ENCODE peak calls at places on chromosomes 5 and 9, in five cellular contexts. O is bronchial epithelial cell, Q is lower lobe of right lung, E is tibial artery, V is AG04449. K is an unnamed sample.

GRCh38 chr5:96582343-96582742 is 79.8 kb upstream of the CAST start:
- DNase-seq in O (peak), Q (no peak), E (no peak), V (no peak), K (peak)

GRCh38 chr9:130058154-130058553 is 4.4 kb downstream of the GPR107 start:
- DNase-seq in O (no peak), Q (no peak), E (no peak), V (no peak), K (no peak)

GRCh38 chr9:99184073-99184426 is 37.7 kb downstream of the ALG2 start:
- DNase-seq in O (no peak), Q (peak), E (peak), V (no peak), K (no peak)

GRCh38 chr5:168826292-168826725 is 247.1 kb upstream of the PANK3 start:
- DNase-seq in O (no peak), Q (no peak), E (no peak), V (no peak), K (no peak)

GRCh38 chr5:132226516-132227234 is 978 bp downstream of the P4HA2 start:
- DNase-seq in O (no peak), Q (no peak), E (no peak), V (no peak), K (peak)

GRCh38 chr5:120446068-120446492 is 18.0 kb upstream of the PRR16 start:
- DNase-seq in O (peak), Q (no peak), E (no peak), V (peak), K (peak)

GRCh38 chr5:160039810-160040470 is 31.0 kb downstream of the TTC1 start:
- DNase-seq in O (peak), Q (no peak), E (no peak), V (no peak), K (no peak)

GRCh38 chr9:10050016-10050415 is 562.8 kb downstream of the PTPRD start:
- DNase-seq in O (peak), Q (no peak), E (no peak), V (no peak), K (peak)

GRCh38 chr9:106287108-106287631 is 575.8 kb upstream of the ZNF462 start:
- DNase-seq in O (peak), Q (no peak), E (no peak), V (no peak), K (no peak)

GRCh38 chr5:6443326-6443725 is 5.3 kb upstream of the UBE2QL1 start:
- DNase-seq in O (no peak), Q (no peak), E (no peak), V (no peak), K (no peak)

GRCh38 chr5:139829471-139829870 is 33.9 kb downstream of the PSD2 start:
- DNase-seq in O (no peak), Q (no peak), E (no peak), V (no peak), K (no peak)

GRCh38 chr9:95494416-95495371 is 22.1 kb downstream of the PTCH1 start:
- DNase-seq in O (no peak), Q (peak), E (no peak), V (no peak), K (peak)

GRCh38 chr5:74105126-74105780 is 479.3 kb downstream of the ARHGEF28 start:
- DNase-seq in O (no peak), Q (no peak), E (no peak), V (no peak), K (no peak)

GRCh38 chr5:149271195-149271716 is 403 bp upstream of the AFAP1L1 start:
- DNase-seq in O (peak), Q (no peak), E (no peak), V (no peak), K (no peak)

GRCh38 chr9:121498487-121499176 is 1.0 kb downstream of the GGTA1 start:
- DNase-seq in O (peak), Q (peak), E (peak), V (no peak), K (no peak)

GRCh38 chr9:98916660-98917059 is 27.0 kb upstream of the COL15A1 start:
- DNase-seq in O (no peak), Q (no peak), E (no peak), V (no peak), K (peak)

GRCh38 chr9:132357764-132358163 is 3.0 kb upstream of the SETX start:
- DNase-seq in O (no peak), Q (no peak), E (no peak), V (no peak), K (no peak)

GRCh38 chr5:53482717-53483638 is 2.5 kb downstream of the FST start:
- DNase-seq in O (no peak), Q (peak), E (peak), V (no peak), K (no peak)

GRCh38 chr5:80569961-80570786 is at the start of gene ANKRD34B:
- DNase-seq in O (no peak), Q (peak), E (no peak), V (no peak), K (no peak)

GRCh38 chr9:127904518-127904887 is 5.1 kb upstream of the ST6GALNAC6 start:
- DNase-seq in O (peak), Q (peak), E (peak), V (no peak), K (no peak)

GRCh38 chr5:10604975-10605374 is 41.1 kb downstream of the ANKRD33B start:
- DNase-seq in O (no peak), Q (no peak), E (peak), V (no peak), K (no peak)

GRCh38 chr5:170333161-170333909 is 35.8 kb upstream of the LCP2 start:
- DNase-seq in O (no peak), Q (peak), E (no peak), V (no peak), K (no peak)

GRCh38 chr9:101738566-101739183 is at the start of gene GRIN3A:
- DNase-seq in O (no peak), Q (peak), E (no peak), V (no peak), K (no peak)

GRCh38 chr5:65832603-65833228 is 93.7 kb upstream of the ERBIN start:
- DNase-seq in O (peak), Q (no peak), E (no peak), V (no peak), K (no peak)

GRCh38 chr5:173423452-173424117 is 95.4 kb upstream of the STC2 start:
- DNase-seq in O (no peak), Q (no peak), E (no peak), V (no peak), K (no peak)

GRCh38 chr5:111143910-111144309 is 51.8 kb downstream of the WDR36 start:
- DNase-seq in O (peak), Q (no peak), E (no peak), V (peak), K (peak)

GRCh38 chr9:132575811-132576210 is 6.6 kb upstream of the BARHL1 start:
- DNase-seq in O (no peak), Q (no peak), E (no peak), V (no peak), K (no peak)

GRCh38 chr9:12972608-12973589 is 198.1 kb downstream of the LURAP1L start:
- DNase-seq in O (no peak), Q (no peak), E (no peak), V (no peak), K (peak)

GRCh38 chr5:122170630-122171029 is 41.3 kb downstream of the ZNF474 start:
- DNase-seq in O (peak), Q (no peak), E (no peak), V (no peak), K (peak)

GRCh38 chr9:96062854-96063253 is 187.4 kb downstream of the ERCC6L2 start:
- DNase-seq in O (no peak), Q (no peak), E (no peak), V (no peak), K (no peak)

GRCh38 chr5:133382661-133383579 is 229.4 kb downstream of the FSTL4 start:
- DNase-seq in O (no peak), Q (no peak), E (peak), V (no peak), K (no peak)

GRCh38 chr5:42720242-42720641 is 36.4 kb upstream of the CCDC152 start:
- DNase-seq in O (no peak), Q (no peak), E (no peak), V (no peak), K (no peak)

GRCh38 chr5:132176543-132176945 is 51.1 kb downstream of the P4HA2 start:
- DNase-seq in O (no peak), Q (no peak), E (no peak), V (no peak), K (no peak)

GRCh38 chr9:32524558-32525461 is 1.2 kb downstream of the RIGI start:
- DNase-seq in O (peak), Q (no peak), E (no peak), V (no peak), K (peak)

GRCh38 chr5:173833200-173833599 is 54.9 kb upstream of the CPEB4 start:
- DNase-seq in O (no peak), Q (no peak), E (no peak), V (no peak), K (peak)

GRCh38 chr5:39447968-39448367 is 23.2 kb upstream of the DAB2 start:
- DNase-seq in O (peak), Q (no peak), E (no peak), V (no peak), K (peak)

GRCh38 chr9:32550046-32550608 is 2.0 kb upstream of the SMIM27 start:
- DNase-seq in O (peak), Q (no peak), E (no peak), V (no peak), K (peak)

GRCh38 chr9:70137577-70137976 is 93.9 kb downstream of the MAMDC2 start:
- DNase-seq in O (no peak), Q (no peak), E (no peak), V (no peak), K (no peak)

DNA sequence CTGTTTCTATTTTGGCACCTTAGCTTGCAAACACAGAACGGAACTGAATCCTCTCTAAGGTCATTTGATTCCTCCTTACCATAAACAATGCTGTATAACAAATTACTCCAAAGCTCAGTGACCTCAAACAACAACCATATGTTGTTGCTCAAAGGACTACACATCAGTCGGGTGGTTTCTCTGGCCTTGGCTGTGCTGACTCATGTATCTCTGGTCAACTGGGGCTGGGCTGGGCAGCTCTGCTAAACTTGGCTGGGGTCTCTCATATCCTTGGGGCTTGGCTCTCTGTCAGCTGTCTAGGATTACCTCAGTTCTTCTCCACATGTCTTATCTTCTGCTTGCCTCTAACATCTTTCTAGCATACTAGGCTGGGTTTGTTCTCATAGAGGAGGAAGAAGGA is 86.4 kb downstream of the GALNT10 start:
- DNase-seq in O (no peak), Q (no peak), E (no peak), V (peak), K (peak)
- H3K4me3 ChIP-seq in O (no peak), Q (no peak), E (no peak), V (no peak), K (no peak)

DNA sequence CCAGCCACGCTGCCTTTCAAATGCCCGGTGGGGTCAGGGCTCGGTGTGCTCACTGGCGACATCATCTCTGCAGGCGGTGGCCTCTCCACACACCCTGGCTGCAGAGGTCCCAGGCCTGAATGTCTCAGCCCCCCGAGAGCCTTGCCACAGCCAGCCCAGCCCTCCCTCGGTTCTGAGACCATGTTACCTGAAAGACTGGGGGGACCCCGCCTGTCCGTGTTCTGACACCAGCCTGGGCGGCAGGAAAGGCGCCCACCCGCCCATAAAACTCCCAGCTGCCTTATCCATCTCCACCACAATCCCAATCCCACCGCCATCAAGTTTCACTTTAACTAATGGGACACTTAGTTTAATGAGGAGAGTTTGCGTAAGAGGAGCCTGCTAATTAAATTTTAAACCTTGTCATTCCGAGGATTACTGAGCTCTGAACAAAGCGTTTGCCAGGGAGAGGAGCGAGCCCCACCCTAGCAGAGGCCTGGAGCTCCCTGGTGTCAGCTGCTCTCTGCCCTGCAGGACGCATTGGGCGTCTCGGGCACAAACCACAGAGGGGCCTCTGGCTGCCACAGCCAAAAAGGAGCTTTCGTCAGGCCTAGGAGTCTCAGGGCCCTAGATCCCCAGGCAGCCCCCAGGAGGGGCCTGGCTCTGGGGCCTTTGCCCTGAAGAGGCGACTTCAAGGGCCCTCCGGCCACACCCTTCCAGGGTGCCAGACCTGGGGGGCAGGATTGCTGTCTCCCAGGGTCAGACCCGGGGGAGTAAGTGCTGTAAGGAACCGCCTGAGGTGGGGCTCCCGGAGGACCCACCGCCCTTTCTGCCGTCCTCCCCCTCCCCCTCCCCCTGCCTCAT is 15.3 kb downstream of the LHX3 start:
- DNase-seq in O (no peak), Q (no peak), E (no peak), V (no peak), K (no peak)
- H3K4me3 ChIP-seq in O (no peak), Q (no peak), E (no peak), V (no peak), K (no peak)

GRCh38 chr5:109406719-109407118 is 3.1 kb downstream of the PJA2 start:
- DNase-seq in O (no peak), Q (no peak), E (no peak), V (no peak), K (no peak)
- H3K4me3 ChIP-seq in O (no peak), Q (no peak), E (peak), V (peak), K (peak)

GRCh38 chr5:177452688-177453638 is 6.3 kb downstream of the PRR7 start:
- DNase-seq in O (no peak), Q (no peak), E (no peak), V (no peak), K (no peak)
- H3K4me3 ChIP-seq in O (no peak), Q (no peak), E (no peak), V (no peak), K (no peak)

GRCh38 chr9:107292811-107293554 is 9.9 kb downstream of the RAD23B start:
- DNase-seq in O (peak), Q (no peak), E (no peak), V (no peak), K (no peak)
- H3K4me3 ChIP-seq in O (no peak), Q (no peak), E (no peak), V (no peak), K (no peak)

DNA sequence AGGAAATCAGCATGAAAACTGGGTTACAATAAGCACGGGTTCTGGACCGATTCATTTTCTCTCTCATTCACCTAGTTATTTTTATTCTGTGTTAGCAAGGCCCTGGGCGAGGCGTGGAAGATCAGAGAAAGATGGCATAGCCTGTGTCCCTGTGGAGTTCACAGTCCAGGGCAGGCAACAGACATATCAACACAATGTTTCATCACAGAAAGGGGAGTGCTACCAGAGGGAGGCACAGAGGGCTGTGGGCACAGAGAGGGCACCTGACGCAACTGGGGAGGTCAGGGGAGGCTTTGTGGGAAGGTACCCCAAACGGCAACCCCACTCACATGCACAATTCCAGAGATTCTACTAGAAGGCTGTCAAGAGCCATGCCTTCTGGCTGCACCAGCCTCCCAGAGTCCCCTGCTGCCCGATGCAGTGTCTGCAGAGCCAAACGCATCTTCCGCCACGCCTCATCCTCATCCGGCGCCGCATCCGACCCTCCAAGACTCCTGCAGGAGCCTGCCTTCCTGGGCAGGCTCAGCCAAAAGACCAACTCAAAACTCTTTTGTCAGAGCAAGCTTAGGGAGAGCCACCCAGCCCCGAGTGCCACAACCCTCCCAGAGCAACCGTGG is 1.4 kb downstream of the FAM193B start:
- DNase-seq in O (no peak), Q (no peak), E (no peak), V (no peak), K (no peak)
- H3K4me3 ChIP-seq in O (peak), Q (peak), E (peak), V (peak), K (peak)

DNA sequence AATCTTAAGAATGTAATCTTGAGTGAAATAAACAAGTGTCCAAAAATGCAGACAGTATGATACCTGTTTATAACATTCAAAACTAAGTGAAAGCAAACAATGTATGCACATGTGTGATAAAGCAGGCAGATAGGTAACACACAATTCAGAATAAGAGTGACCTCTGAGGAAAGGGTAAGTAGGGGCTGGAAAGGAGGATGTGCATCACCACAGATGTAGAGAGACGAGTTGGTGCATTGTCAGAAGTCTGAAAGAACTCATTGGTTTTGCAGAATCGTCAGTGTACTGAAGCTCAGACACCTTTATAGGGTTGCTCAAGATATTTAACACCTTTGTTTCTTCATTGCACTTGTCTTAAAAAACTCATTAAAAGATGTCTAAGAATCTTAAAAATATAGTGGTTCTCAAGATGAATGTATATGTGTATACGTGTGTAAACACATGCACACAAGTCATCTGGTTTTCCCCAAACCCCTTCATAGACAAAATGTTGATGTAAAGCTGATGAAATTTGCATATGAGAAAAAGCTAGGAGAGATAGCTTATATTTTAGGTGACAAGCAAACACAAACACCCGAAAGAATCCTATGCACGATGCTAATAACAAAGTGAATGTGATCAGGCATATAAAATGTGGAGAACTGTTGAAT is 197.6 kb upstream of the MEF2C start:
- DNase-seq in O (no peak), Q (no peak), E (no peak), V (no peak), K (no peak)
- H3K4me3 ChIP-seq in O (no peak), Q (no peak), E (no peak), V (no peak), K (no peak)

K was measured in astrocyte.